ENCODE peak calls at places on chromosomes 7 and 10, in ten cellular contexts. One of them, this sample, is unnamed.

GRCh38 chr10:71078454-71079145 is 133.8 kb upstream of the UNC5B start:
- DNase-seq in iPS-NIHi11: peak; percentile 2
- DNase-seq in AG04450: no peak
- DNase-seq in GOT3: no peak
- DNase-seq in aorta: no peak
- DNase-seq in left ventricle myocardium inferior: no peak
- DNase-seq in stimulated activated CD4-positive, alpha-beta T cell treated with anti-CD3 and anti-CD28 coated beads, Interleukin-15, amount 100 ng/mL, for 1 hour: no peak
- DNase-seq in fibroblast of the conjunctiva: no peak
- DNase-seq in NCI-H460: no peak
- DNase-seq in stimulated activated CD8-positive, alpha-beta memory T cell treated with anti-CD3 and anti-CD28 coated beads, Interleukin-15, amount 100 ng/mL, for 24 hours: no peak
- DNase-seq in this sample: peak; percentile 11

GRCh38 chr7:35380739-35381224 is 126.9 kb upstream of the TBX20 start:
- DNase-seq in iPS-NIHi11: no peak
- DNase-seq in AG04450: no peak
- DNase-seq in GOT3: no peak
- DNase-seq in aorta: no peak
- DNase-seq in left ventricle myocardium inferior: no peak
- DNase-seq in stimulated activated CD4-positive, alpha-beta T cell treated with anti-CD3 and anti-CD28 coated beads, Interleukin-15, amount 100 ng/mL, for 1 hour: no peak
- DNase-seq in fibroblast of the conjunctiva: no peak
- DNase-seq in NCI-H460: no peak
- DNase-seq in stimulated activated CD8-positive, alpha-beta memory T cell treated with anti-CD3 and anti-CD28 coated beads, Interleukin-15, amount 100 ng/mL, for 24 hours: no peak
- DNase-seq in this sample: no peak

GRCh38 chr10:58609525-58610150 is 97.0 kb downstream of the BICC1 start:
- DNase-seq in iPS-NIHi11: no peak
- DNase-seq in AG04450: peak; percentile 20
- DNase-seq in GOT3: no peak
- DNase-seq in aorta: no peak
- DNase-seq in left ventricle myocardium inferior: no peak
- DNase-seq in stimulated activated CD4-positive, alpha-beta T cell treated with anti-CD3 and anti-CD28 coated beads, Interleukin-15, amount 100 ng/mL, for 1 hour: no peak
- DNase-seq in fibroblast of the conjunctiva: no peak
- DNase-seq in NCI-H460: no peak
- DNase-seq in stimulated activated CD8-positive, alpha-beta memory T cell treated with anti-CD3 and anti-CD28 coated beads, Interleukin-15, amount 100 ng/mL, for 24 hours: no peak
- DNase-seq in this sample: no peak

GRCh38 chr10:112265745-112266144 is 17.5 kb upstream of the TECTB start:
- DNase-seq in iPS-NIHi11: no peak
- DNase-seq in AG04450: no peak
- DNase-seq in GOT3: no peak
- DNase-seq in aorta: no peak
- DNase-seq in left ventricle myocardium inferior: no peak
- DNase-seq in stimulated activated CD4-positive, alpha-beta T cell treated with anti-CD3 and anti-CD28 coated beads, Interleukin-15, amount 100 ng/mL, for 1 hour: no peak
- DNase-seq in fibroblast of the conjunctiva: no peak
- DNase-seq in NCI-H460: no peak
- DNase-seq in stimulated activated CD8-positive, alpha-beta memory T cell treated with anti-CD3 and anti-CD28 coated beads, Interleukin-15, amount 100 ng/mL, for 24 hours: no peak
- DNase-seq in this sample: peak; percentile 73

GRCh38 chr7:135601182-135601581 is 43.5 kb downstream of the NUP205 start:
- DNase-seq in iPS-NIHi11: no peak
- DNase-seq in AG04450: no peak
- DNase-seq in GOT3: no peak
- DNase-seq in aorta: no peak
- DNase-seq in left ventricle myocardium inferior: no peak
- DNase-seq in stimulated activated CD4-positive, alpha-beta T cell treated with anti-CD3 and anti-CD28 coated beads, Interleukin-15, amount 100 ng/mL, for 1 hour: no peak
- DNase-seq in fibroblast of the conjunctiva: no peak
- DNase-seq in NCI-H460: no peak
- DNase-seq in stimulated activated CD8-positive, alpha-beta memory T cell treated with anti-CD3 and anti-CD28 coated beads, Interleukin-15, amount 100 ng/mL, for 24 hours: no peak
- DNase-seq in this sample: no peak

GRCh38 chr10:97849101-97849490 is 547 bp upstream of the GOLGA7B start:
- DNase-seq in iPS-NIHi11: no peak
- DNase-seq in AG04450: no peak
- DNase-seq in GOT3: no peak
- DNase-seq in aorta: no peak
- DNase-seq in left ventricle myocardium inferior: no peak
- DNase-seq in stimulated activated CD4-positive, alpha-beta T cell treated with anti-CD3 and anti-CD28 coated beads, Interleukin-15, amount 100 ng/mL, for 1 hour: no peak
- DNase-seq in fibroblast of the conjunctiva: no peak
- DNase-seq in NCI-H460: no peak
- DNase-seq in stimulated activated CD8-positive, alpha-beta memory T cell treated with anti-CD3 and anti-CD28 coated beads, Interleukin-15, amount 100 ng/mL, for 24 hours: no peak
- DNase-seq in this sample: no peak

GRCh38 chr10:14550471-14550941 is 219.8 kb upstream of the FRMD4A start:
- DNase-seq in iPS-NIHi11: no peak
- DNase-seq in AG04450: no peak
- DNase-seq in GOT3: no peak
- DNase-seq in aorta: no peak
- DNase-seq in left ventricle myocardium inferior: no peak
- DNase-seq in stimulated activated CD4-positive, alpha-beta T cell treated with anti-CD3 and anti-CD28 coated beads, Interleukin-15, amount 100 ng/mL, for 1 hour: no peak
- DNase-seq in fibroblast of the conjunctiva: no peak
- DNase-seq in NCI-H460: no peak
- DNase-seq in stimulated activated CD8-positive, alpha-beta memory T cell treated with anti-CD3 and anti-CD28 coated beads, Interleukin-15, amount 100 ng/mL, for 24 hours: no peak
- DNase-seq in this sample: no peak

GRCh38 chr7:103524042-103524907 is 78.3 kb upstream of the SLC26A5 start:
- DNase-seq in iPS-NIHi11: peak; percentile 12
- DNase-seq in AG04450: peak; percentile 29
- DNase-seq in GOT3: no peak
- DNase-seq in aorta: no peak
- DNase-seq in left ventricle myocardium inferior: no peak
- DNase-seq in stimulated activated CD4-positive, alpha-beta T cell treated with anti-CD3 and anti-CD28 coated beads, Interleukin-15, amount 100 ng/mL, for 1 hour: no peak
- DNase-seq in fibroblast of the conjunctiva: peak; percentile 31
- DNase-seq in NCI-H460: peak; percentile 36
- DNase-seq in stimulated activated CD8-positive, alpha-beta memory T cell treated with anti-CD3 and anti-CD28 coated beads, Interleukin-15, amount 100 ng/mL, for 24 hours: no peak
- DNase-seq in this sample: no peak

GRCh38 chr10:132559538-132559937 is 22.0 kb downstream of the INPP5A start:
- DNase-seq in iPS-NIHi11: no peak
- DNase-seq in AG04450: no peak
- DNase-seq in GOT3: no peak
- DNase-seq in aorta: no peak
- DNase-seq in left ventricle myocardium inferior: no peak
- DNase-seq in stimulated activated CD4-positive, alpha-beta T cell treated with anti-CD3 and anti-CD28 coated beads, Interleukin-15, amount 100 ng/mL, for 1 hour: no peak
- DNase-seq in fibroblast of the conjunctiva: no peak
- DNase-seq in NCI-H460: no peak
- DNase-seq in stimulated activated CD8-positive, alpha-beta memory T cell treated with anti-CD3 and anti-CD28 coated beads, Interleukin-15, amount 100 ng/mL, for 24 hours: no peak
- DNase-seq in this sample: no peak

GRCh38 chr10:113071446-113071845 is 121.4 kb downstream of the TCF7L2 start:
- DNase-seq in iPS-NIHi11: no peak
- DNase-seq in AG04450: no peak
- DNase-seq in GOT3: no peak
- DNase-seq in aorta: no peak
- DNase-seq in left ventricle myocardium inferior: peak; percentile 81
- DNase-seq in stimulated activated CD4-positive, alpha-beta T cell treated with anti-CD3 and anti-CD28 coated beads, Interleukin-15, amount 100 ng/mL, for 1 hour: no peak
- DNase-seq in fibroblast of the conjunctiva: no peak
- DNase-seq in NCI-H460: no peak
- DNase-seq in stimulated activated CD8-positive, alpha-beta memory T cell treated with anti-CD3 and anti-CD28 coated beads, Interleukin-15, amount 100 ng/mL, for 24 hours: no peak
- DNase-seq in this sample: peak; percentile 78

GRCh38 chr10:63798599-63799498 is 277.6 kb downstream of the REEP3 start:
- DNase-seq in iPS-NIHi11: peak; percentile 26
- DNase-seq in AG04450: peak; percentile 11
- DNase-seq in GOT3: no peak
- DNase-seq in aorta: peak; percentile 89
- DNase-seq in left ventricle myocardium inferior: peak; percentile 68
- DNase-seq in stimulated activated CD4-positive, alpha-beta T cell treated with anti-CD3 and anti-CD28 coated beads, Interleukin-15, amount 100 ng/mL, for 1 hour: no peak
- DNase-seq in fibroblast of the conjunctiva: peak; percentile 62
- DNase-seq in NCI-H460: peak; percentile 59
- DNase-seq in stimulated activated CD8-positive, alpha-beta memory T cell treated with anti-CD3 and anti-CD28 coated beads, Interleukin-15, amount 100 ng/mL, for 24 hours: no peak
- DNase-seq in this sample: peak; percentile 27

GRCh38 chr7:137325927-137326326 is 17.6 kb downstream of the PTN start:
- DNase-seq in iPS-NIHi11: no peak
- DNase-seq in AG04450: no peak
- DNase-seq in GOT3: no peak
- DNase-seq in aorta: no peak
- DNase-seq in left ventricle myocardium inferior: no peak
- DNase-seq in stimulated activated CD4-positive, alpha-beta T cell treated with anti-CD3 and anti-CD28 coated beads, Interleukin-15, amount 100 ng/mL, for 1 hour: no peak
- DNase-seq in fibroblast of the conjunctiva: no peak
- DNase-seq in NCI-H460: no peak
- DNase-seq in stimulated activated CD8-positive, alpha-beta memory T cell treated with anti-CD3 and anti-CD28 coated beads, Interleukin-15, amount 100 ng/mL, for 24 hours: no peak
- DNase-seq in this sample: no peak

GRCh38 chr7:78326189-78326588 is 527.6 kb downstream of the PHTF2 start:
- DNase-seq in iPS-NIHi11: no peak
- DNase-seq in AG04450: peak; percentile 3
- DNase-seq in GOT3: no peak
- DNase-seq in aorta: no peak
- DNase-seq in left ventricle myocardium inferior: no peak
- DNase-seq in stimulated activated CD4-positive, alpha-beta T cell treated with anti-CD3 and anti-CD28 coated beads, Interleukin-15, amount 100 ng/mL, for 1 hour: no peak
- DNase-seq in fibroblast of the conjunctiva: no peak
- DNase-seq in NCI-H460: no peak
- DNase-seq in stimulated activated CD8-positive, alpha-beta memory T cell treated with anti-CD3 and anti-CD28 coated beads, Interleukin-15, amount 100 ng/mL, for 24 hours: no peak
- DNase-seq in this sample: no peak

GRCh38 chr7:39613577-39613976 is 9.8 kb upstream of the RALA start:
- DNase-seq in iPS-NIHi11: no peak
- DNase-seq in AG04450: no peak
- DNase-seq in GOT3: no peak
- DNase-seq in aorta: no peak
- DNase-seq in left ventricle myocardium inferior: no peak
- DNase-seq in stimulated activated CD4-positive, alpha-beta T cell treated with anti-CD3 and anti-CD28 coated beads, Interleukin-15, amount 100 ng/mL, for 1 hour: no peak
- DNase-seq in fibroblast of the conjunctiva: no peak
- DNase-seq in NCI-H460: no peak
- DNase-seq in stimulated activated CD8-positive, alpha-beta memory T cell treated with anti-CD3 and anti-CD28 coated beads, Interleukin-15, amount 100 ng/mL, for 24 hours: no peak
- DNase-seq in this sample: no peak

GRCh38 chr7:48045205-48045765 is 9.9 kb downstream of the C7orf57 start:
- DNase-seq in iPS-NIHi11: no peak
- DNase-seq in AG04450: no peak
- DNase-seq in GOT3: no peak
- DNase-seq in aorta: no peak
- DNase-seq in left ventricle myocardium inferior: no peak
- DNase-seq in stimulated activated CD4-positive, alpha-beta T cell treated with anti-CD3 and anti-CD28 coated beads, Interleukin-15, amount 100 ng/mL, for 1 hour: no peak
- DNase-seq in fibroblast of the conjunctiva: no peak
- DNase-seq in NCI-H460: no peak
- DNase-seq in stimulated activated CD8-positive, alpha-beta memory T cell treated with anti-CD3 and anti-CD28 coated beads, Interleukin-15, amount 100 ng/mL, for 24 hours: no peak
- DNase-seq in this sample: no peak

GRCh38 chr7:99392659-99393362 is 15.6 kb downstream of the PDAP1 start:
- DNase-seq in iPS-NIHi11: peak; percentile 87
- DNase-seq in AG04450: no peak
- DNase-seq in GOT3: no peak
- DNase-seq in aorta: peak; percentile 93
- DNase-seq in left ventricle myocardium inferior: peak; percentile 82
- DNase-seq in stimulated activated CD4-positive, alpha-beta T cell treated with anti-CD3 and anti-CD28 coated beads, Interleukin-15, amount 100 ng/mL, for 1 hour: peak; percentile 59
- DNase-seq in fibroblast of the conjunctiva: no peak
- DNase-seq in NCI-H460: no peak
- DNase-seq in stimulated activated CD8-positive, alpha-beta memory T cell treated with anti-CD3 and anti-CD28 coated beads, Interleukin-15, amount 100 ng/mL, for 24 hours: peak; percentile 48
- DNase-seq in this sample: peak; percentile 86

GRCh38 chr7:107967420-107967819 is 35.5 kb downstream of the LAMB1 start:
- DNase-seq in iPS-NIHi11: no peak
- DNase-seq in AG04450: no peak
- DNase-seq in GOT3: no peak
- DNase-seq in aorta: no peak
- DNase-seq in left ventricle myocardium inferior: no peak
- DNase-seq in stimulated activated CD4-positive, alpha-beta T cell treated with anti-CD3 and anti-CD28 coated beads, Interleukin-15, amount 100 ng/mL, for 1 hour: no peak
- DNase-seq in fibroblast of the conjunctiva: no peak
- DNase-seq in NCI-H460: no peak
- DNase-seq in stimulated activated CD8-positive, alpha-beta memory T cell treated with anti-CD3 and anti-CD28 coated beads, Interleukin-15, amount 100 ng/mL, for 24 hours: no peak
- DNase-seq in this sample: no peak

GRCh38 chr10:58662314-58662713 is 149.6 kb downstream of the BICC1 start:
- DNase-seq in iPS-NIHi11: no peak
- DNase-seq in AG04450: peak; percentile 55
- DNase-seq in GOT3: no peak
- DNase-seq in aorta: no peak
- DNase-seq in left ventricle myocardium inferior: no peak
- DNase-seq in stimulated activated CD4-positive, alpha-beta T cell treated with anti-CD3 and anti-CD28 coated beads, Interleukin-15, amount 100 ng/mL, for 1 hour: no peak
- DNase-seq in fibroblast of the conjunctiva: peak; percentile 87
- DNase-seq in NCI-H460: no peak
- DNase-seq in stimulated activated CD8-positive, alpha-beta memory T cell treated with anti-CD3 and anti-CD28 coated beads, Interleukin-15, amount 100 ng/mL, for 24 hours: no peak
- DNase-seq in this sample: no peak

GRCh38 chr10:11302181-11302580 is 284.5 kb downstream of the CELF2 start:
- DNase-seq in iPS-NIHi11: no peak
- DNase-seq in AG04450: no peak
- DNase-seq in GOT3: no peak
- DNase-seq in aorta: peak; percentile 45
- DNase-seq in left ventricle myocardium inferior: no peak
- DNase-seq in stimulated activated CD4-positive, alpha-beta T cell treated with anti-CD3 and anti-CD28 coated beads, Interleukin-15, amount 100 ng/mL, for 1 hour: no peak
- DNase-seq in fibroblast of the conjunctiva: no peak
- DNase-seq in NCI-H460: no peak
- DNase-seq in stimulated activated CD8-positive, alpha-beta memory T cell treated with anti-CD3 and anti-CD28 coated beads, Interleukin-15, amount 100 ng/mL, for 24 hours: no peak
- DNase-seq in this sample: no peak

GRCh38 chr10:97633921-97634320 is 621 bp upstream of the MORN4 start:
- DNase-seq in iPS-NIHi11: no peak
- DNase-seq in AG04450: no peak
- DNase-seq in GOT3: no peak
- DNase-seq in aorta: no peak
- DNase-seq in left ventricle myocardium inferior: no peak
- DNase-seq in stimulated activated CD4-positive, alpha-beta T cell treated with anti-CD3 and anti-CD28 coated beads, Interleukin-15, amount 100 ng/mL, for 1 hour: no peak
- DNase-seq in fibroblast of the conjunctiva: no peak
- DNase-seq in NCI-H460: peak; percentile 45
- DNase-seq in stimulated activated CD8-positive, alpha-beta memory T cell treated with anti-CD3 and anti-CD28 coated beads, Interleukin-15, amount 100 ng/mL, for 24 hours: no peak
- DNase-seq in this sample: no peak

GRCh38 chr7:117285821-117286220 is 37.0 kb downstream of the WNT2 start:
- DNase-seq in iPS-NIHi11: no peak
- DNase-seq in AG04450: no peak
- DNase-seq in GOT3: no peak
- DNase-seq in aorta: no peak
- DNase-seq in left ventricle myocardium inferior: no peak
- DNase-seq in stimulated activated CD4-positive, alpha-beta T cell treated with anti-CD3 and anti-CD28 coated beads, Interleukin-15, amount 100 ng/mL, for 1 hour: no peak
- DNase-seq in fibroblast of the conjunctiva: no peak
- DNase-seq in NCI-H460: no peak
- DNase-seq in stimulated activated CD8-positive, alpha-beta memory T cell treated with anti-CD3 and anti-CD28 coated beads, Interleukin-15, amount 100 ng/mL, for 24 hours: no peak
- DNase-seq in this sample: no peak

GRCh38 chr7:26865094-26865388 is 651 bp upstream of the SKAP2 start:
- DNase-seq in iPS-NIHi11: peak; percentile 79
- DNase-seq in AG04450: no peak
- DNase-seq in GOT3: no peak
- DNase-seq in aorta: peak; percentile 88
- DNase-seq in left ventricle myocardium inferior: peak; percentile 47
- DNase-seq in stimulated activated CD4-positive, alpha-beta T cell treated with anti-CD3 and anti-CD28 coated beads, Interleukin-15, amount 100 ng/mL, for 1 hour: no peak
- DNase-seq in fibroblast of the conjunctiva: no peak
- DNase-seq in NCI-H460: no peak
- DNase-seq in stimulated activated CD8-positive, alpha-beta memory T cell treated with anti-CD3 and anti-CD28 coated beads, Interleukin-15, amount 100 ng/mL, for 24 hours: peak; percentile 2
- DNase-seq in this sample: peak; percentile 81

GRCh38 chr10:93435621-93436385 is 46.3 kb downstream of the MYOF start:
- DNase-seq in iPS-NIHi11: peak; percentile 75
- DNase-seq in AG04450: no peak
- DNase-seq in GOT3: no peak
- DNase-seq in aorta: no peak
- DNase-seq in left ventricle myocardium inferior: no peak
- DNase-seq in stimulated activated CD4-positive, alpha-beta T cell treated with anti-CD3 and anti-CD28 coated beads, Interleukin-15, amount 100 ng/mL, for 1 hour: no peak
- DNase-seq in fibroblast of the conjunctiva: peak; percentile 72
- DNase-seq in NCI-H460: peak; percentile 54
- DNase-seq in stimulated activated CD8-positive, alpha-beta memory T cell treated with anti-CD3 and anti-CD28 coated beads, Interleukin-15, amount 100 ng/mL, for 24 hours: no peak
- DNase-seq in this sample: no peak

GRCh38 chr7:102426268-102427031 is 6.9 kb upstream of the ORAI2 start:
- DNase-seq in iPS-NIHi11: no peak
- DNase-seq in AG04450: no peak
- DNase-seq in GOT3: no peak
- DNase-seq in aorta: no peak
- DNase-seq in left ventricle myocardium inferior: no peak
- DNase-seq in stimulated activated CD4-positive, alpha-beta T cell treated with anti-CD3 and anti-CD28 coated beads, Interleukin-15, amount 100 ng/mL, for 1 hour: peak; percentile 53
- DNase-seq in fibroblast of the conjunctiva: no peak
- DNase-seq in NCI-H460: no peak
- DNase-seq in stimulated activated CD8-positive, alpha-beta memory T cell treated with anti-CD3 and anti-CD28 coated beads, Interleukin-15, amount 100 ng/mL, for 24 hours: peak; percentile 17
- DNase-seq in this sample: no peak

GRCh38 chr7:30920021-30920583 is 8.4 kb downstream of the AQP1 start:
- DNase-seq in iPS-NIHi11: no peak
- DNase-seq in AG04450: no peak
- DNase-seq in GOT3: no peak
- DNase-seq in aorta: peak; percentile 71
- DNase-seq in left ventricle myocardium inferior: peak; percentile 10
- DNase-seq in stimulated activated CD4-positive, alpha-beta T cell treated with anti-CD3 and anti-CD28 coated beads, Interleukin-15, amount 100 ng/mL, for 1 hour: no peak
- DNase-seq in fibroblast of the conjunctiva: no peak
- DNase-seq in NCI-H460: no peak
- DNase-seq in stimulated activated CD8-positive, alpha-beta memory T cell treated with anti-CD3 and anti-CD28 coated beads, Interleukin-15, amount 100 ng/mL, for 24 hours: no peak
- DNase-seq in this sample: no peak

GRCh38 chr7:88276605-88277153 is 30.0 kb downstream of the STEAP4 start:
- DNase-seq in iPS-NIHi11: no peak
- DNase-seq in AG04450: no peak
- DNase-seq in GOT3: no peak
- DNase-seq in aorta: no peak
- DNase-seq in left ventricle myocardium inferior: no peak
- DNase-seq in stimulated activated CD4-positive, alpha-beta T cell treated with anti-CD3 and anti-CD28 coated beads, Interleukin-15, amount 100 ng/mL, for 1 hour: no peak
- DNase-seq in fibroblast of the conjunctiva: no peak
- DNase-seq in NCI-H460: no peak
- DNase-seq in stimulated activated CD8-positive, alpha-beta memory T cell treated with anti-CD3 and anti-CD28 coated beads, Interleukin-15, amount 100 ng/mL, for 24 hours: no peak
- DNase-seq in this sample: no peak

GRCh38 chr10:97763411-97763810 is 8.4 kb downstream of the SFRP5 start:
- DNase-seq in iPS-NIHi11: no peak
- DNase-seq in AG04450: no peak
- DNase-seq in GOT3: no peak
- DNase-seq in aorta: no peak
- DNase-seq in left ventricle myocardium inferior: no peak
- DNase-seq in stimulated activated CD4-positive, alpha-beta T cell treated with anti-CD3 and anti-CD28 coated beads, Interleukin-15, amount 100 ng/mL, for 1 hour: no peak
- DNase-seq in fibroblast of the conjunctiva: no peak
- DNase-seq in NCI-H460: no peak
- DNase-seq in stimulated activated CD8-positive, alpha-beta memory T cell treated with anti-CD3 and anti-CD28 coated beads, Interleukin-15, amount 100 ng/mL, for 24 hours: no peak
- DNase-seq in this sample: no peak

GRCh38 chr10:33412261-33413092 is 78.0 kb upstream of the NRP1 start:
- DNase-seq in iPS-NIHi11: no peak
- DNase-seq in AG04450: peak; percentile 58
- DNase-seq in GOT3: peak; percentile 10
- DNase-seq in aorta: peak; percentile 76
- DNase-seq in left ventricle myocardium inferior: no peak
- DNase-seq in stimulated activated CD4-positive, alpha-beta T cell treated with anti-CD3 and anti-CD28 coated beads, Interleukin-15, amount 100 ng/mL, for 1 hour: no peak
- DNase-seq in fibroblast of the conjunctiva: peak; percentile 71
- DNase-seq in NCI-H460: no peak
- DNase-seq in stimulated activated CD8-positive, alpha-beta memory T cell treated with anti-CD3 and anti-CD28 coated beads, Interleukin-15, amount 100 ng/mL, for 24 hours: no peak
- DNase-seq in this sample: peak; percentile 63

This sample was measured in adrenal gland.